ENCODE peak calls at places on chromosome 20, in four cellular contexts. R is heart left ventricle, B is adrenal gland, F is WERI-Rb-1. Z is an unnamed sample.

GRCh38 chr20:32509639-32510066 is 75.5 kb downstream of the NOL4L start:
- DNase-seq in B (no peak), F (no peak), R (no peak), Z (no peak)

GRCh38 chr20:19942611-19943010 is 74.6 kb upstream of the NAA20 start:
- DNase-seq in R (no peak), B (no peak), F (no peak), Z (no peak)

GRCh38 chr20:13960119-13960518 is 30.3 kb downstream of the SEL1L2 start:
- DNase-seq in F (no peak), R (no peak), B (no peak), Z (no peak)

GRCh38 chr20:31496761-31497295 is 17.4 kb upstream of the HM13 start:
- DNase-seq in F (peak; percentile 78), B (peak; percentile 53), R (peak; percentile 90), Z (no peak)

GRCh38 chr20:4173142-4173541 is 157.8 kb upstream of the RNF24 start:
- DNase-seq in F (no peak), B (no peak), R (no peak), Z (no peak)

GRCh38 chr20:787827-788226 is 19.5 kb upstream of the SLC52A3 start:
- DNase-seq in B (no peak), R (no peak), F (no peak), Z (no peak)

GRCh38 chr20:60055740-60056139 is 97.5 kb downstream of the CDH26 start:
- DNase-seq in R (peak; percentile 78), F (no peak), B (peak; percentile 58), Z (no peak)

GRCh38 chr20:54255157-54255556 is 47.3 kb downstream of the PFDN4 start:
- DNase-seq in R (no peak), B (no peak), F (no peak), Z (no peak)

GRCh38 chr20:58271596-58272460 is 37.7 kb upstream of the RAB22A start:
- DNase-seq in R (no peak), F (no peak), B (no peak), Z (no peak)

GRCh38 chr20:58604410-58604881 is 46.6 kb upstream of the STX16 start:
- DNase-seq in F (no peak), R (no peak), B (no peak), Z (no peak)

GRCh38 chr20:16719421-16719820 is 10.4 kb upstream of the SNRPB2 start:
- DNase-seq in F (no peak), R (no peak), B (no peak), Z (no peak)

GRCh38 chr20:7196481-7196880 is 429.0 kb downstream of the BMP2 start:
- DNase-seq in B (no peak), F (no peak), R (no peak), Z (peak; percentile 76)

GRCh38 chr20:31551581-31552081 is 37.4 kb downstream of the HM13 start:
- DNase-seq in B (no peak), F (no peak), R (no peak), Z (peak; percentile 90)

DNA sequence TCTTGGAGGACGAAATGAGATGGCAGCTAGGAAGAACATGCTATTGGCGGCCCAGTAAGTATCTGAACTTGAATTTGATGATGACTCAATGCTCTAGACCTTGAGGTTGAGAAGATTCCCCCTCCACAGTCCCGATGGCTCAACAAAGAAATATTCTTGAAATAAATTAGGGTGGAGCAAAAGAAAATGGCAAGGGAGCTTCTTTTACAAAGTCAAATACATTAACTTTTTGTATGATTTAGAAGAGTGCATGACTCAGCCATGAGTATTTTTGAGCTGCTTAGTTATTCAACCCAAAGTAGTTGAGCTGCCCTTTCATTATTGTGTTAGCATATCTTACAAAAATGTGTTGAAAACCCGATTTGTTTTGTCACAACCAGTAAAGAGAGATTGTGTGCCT is 7.6 kb downstream of the TFAP2C start:
- DNase-seq in F (no peak), R (no peak), B (no peak), Z (no peak)
- H3K4me3 ChIP-seq in F (no peak overlapping the region), R (no peak overlapping the region), B (no peak overlapping the region), Z (no peak overlapping the region)

DNA sequence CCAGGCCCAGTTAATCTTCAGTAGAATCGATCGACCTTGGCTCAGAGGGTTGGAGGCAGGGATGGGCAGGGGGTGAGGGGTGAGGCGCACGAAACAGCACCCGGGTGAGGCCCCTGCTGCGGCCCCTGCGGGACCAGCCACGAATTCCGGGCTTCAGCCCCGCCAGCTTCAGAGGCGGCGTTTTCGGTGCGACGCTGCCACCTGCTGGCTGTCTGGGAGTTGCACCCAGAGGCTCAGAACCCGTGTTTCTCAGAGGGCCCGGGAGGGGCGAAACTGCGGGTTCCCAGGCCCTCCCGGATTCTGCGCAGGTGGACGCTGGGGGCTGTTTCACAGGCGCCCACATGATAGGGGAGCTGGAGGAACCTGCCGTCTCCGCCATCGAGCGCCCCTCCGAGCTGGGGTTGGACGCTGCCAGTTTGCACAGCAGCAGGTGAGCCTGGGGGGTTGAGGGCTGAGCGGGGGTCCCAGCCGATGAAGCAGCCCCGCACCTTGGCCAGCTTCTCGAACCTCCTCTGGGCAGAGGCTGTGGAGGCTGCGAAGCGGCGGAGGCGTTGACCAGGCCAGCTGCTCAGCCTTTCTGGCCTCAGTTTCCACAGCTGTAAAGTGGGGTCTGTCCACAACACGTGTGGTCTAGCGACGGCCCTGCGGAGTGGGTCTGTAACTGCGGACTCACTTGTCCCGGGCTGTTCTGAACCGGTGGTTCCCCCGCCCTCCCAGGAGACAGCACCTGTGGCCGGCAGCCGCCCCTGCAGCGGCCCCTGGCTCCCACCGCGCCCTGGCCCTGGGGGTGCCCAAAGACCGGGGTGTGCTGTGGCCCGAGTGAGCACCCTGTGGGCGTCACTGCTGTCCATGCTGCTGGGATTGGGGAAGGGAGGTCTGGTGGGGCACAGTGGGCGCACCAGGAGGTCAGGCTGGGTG is 2.5 kb upstream of the BHLHE23 start:
- DNase-seq in B (peak; percentile 65), R (peak; percentile 87), F (peak; percentile 84), Z (no peak)
- TF ChIP-seq CTCF in B (peak; percentile 84), R (peak; percentile 97), F (peak; percentile 92), Z (peak; percentile 86)

GRCh38 chr20:1808101-1808500 is 87.1 kb upstream of the SIRPA start:
- DNase-seq in R (no peak), B (no peak), F (no peak), Z (no peak)

GRCh38 chr20:1809121-1809520 is 86.1 kb upstream of the SIRPA start:
- DNase-seq in R (no peak), B (no peak), F (no peak), Z (peak; percentile 60)

GRCh38 chr20:1810926-1811620 is 84.1 kb upstream of the SIRPA start:
- DNase-seq in B (no peak), R (no peak), F (no peak), Z (no peak)

GRCh38 chr20:1810572-1810925 is 84.7 kb upstream of the SIRPA start:
- DNase-seq in R (no peak), B (no peak), F (no peak), Z (no peak)

GRCh38 chr20:1809611-1810510 is 85.3 kb upstream of the SIRPA start:
- DNase-seq in F (no peak), B (no peak), R (no peak), Z (peak; percentile 59)
- H3K4me3 ChIP-seq in F (no peak overlapping the region), B (no peak overlapping the region), R (no peak overlapping the region), Z (no peak overlapping the region)

GRCh38 chr20:5809495-5809894 is 59.3 kb downstream of the SHLD1 start:
- DNase-seq in R (no peak), F (no peak), B (no peak), Z (no peak)
- TF ChIP-seq CTCF in R (no peak), F (no peak), B (no peak), Z (no peak)

GRCh38 chr20:36865076-36865860 is 10.7 kb upstream of the TLDC2 start:
- DNase-seq in B (no peak), R (no peak), F (no peak), Z (no peak)
- H3K4me3 ChIP-seq in B (no peak overlapping the region), R (no peak overlapping the region), F (no peak overlapping the region), Z (no peak overlapping the region)